ENCODE peak calls at places on chromosomes 13 and 19, in nine cellular contexts. F is heart left ventricle, T is uterus, U is adrenal gland, Z is IMR-90, G is transverse colon, D is stomach, W is body of pancreas, R is tibial nerve. J is an unnamed sample.

GRCh38 chr13:33626407-33626806 is 191.5 kb upstream of the RFC3 start:
- DNase-seq in T (no peak), U (no peak), F (no peak), W (no peak), Z (no peak), D (no peak), R (no peak), G (no peak), J (no peak)

GRCh38 chr13:21625366-21625765 is 21.4 kb upstream of the MICU2 start:
- DNase-seq in W (peak; percentile 26), T (no peak), U (peak; percentile 47), F (no peak), R (no peak), G (peak; percentile 19), D (no peak), Z (peak; percentile 52), J (peak; percentile 69)

GRCh38 chr13:43348397-43348796 is 325.0 kb downstream of the DNAJC15 start:
- DNase-seq in U (no peak), G (no peak), F (no peak), Z (peak; percentile 62), W (no peak), D (no peak), R (no peak), T (no peak), J (no peak)

GRCh38 chr13:110340812-110341444 is 33.8 kb downstream of the COL4A2 start:
- DNase-seq in D (peak; percentile 59), T (peak; percentile 91), G (peak; percentile 76), W (peak; percentile 49), R (peak; percentile 34), U (peak; percentile 75), F (peak; percentile 88), Z (peak; percentile 93), J (peak; percentile 30)

GRCh38 chr19:33134571-33135041 is 2.7 kb downstream of the WDR88 start:
- DNase-seq in W (no peak), Z (no peak), R (no peak), T (no peak), F (no peak), U (no peak), G (no peak), D (no peak), J (no peak)

GRCh38 chr13:42305503-42305902 is 33.6 kb downstream of the AKAP11 start:
- DNase-seq in W (no peak), U (no peak), F (no peak), D (no peak), Z (peak; percentile 2), T (no peak), G (no peak), R (no peak), J (peak; percentile 36)

GRCh38 chr19:47723573-47723923 is 10.3 kb downstream of the EHD2 start:
- DNase-seq in U (peak; percentile 82), G (peak; percentile 59), T (peak; percentile 74), W (peak; percentile 89), R (no peak), F (peak; percentile 78), Z (peak; percentile 95), D (peak; percentile 51), J (peak; percentile 98)

GRCh38 chr19:34926685-34927375 is at the start of gene ZNF30:
- DNase-seq in F (peak; percentile 96), W (peak; percentile 95), G (peak; percentile 92), Z (peak; percentile 88), D (peak; percentile 91), T (peak; percentile 89), U (peak; percentile 93), R (peak; percentile 70), J (peak; percentile 79)

GRCh38 chr13:60398949-60399589 is 2.0 kb downstream of the TDRD3 start:
- DNase-seq in U (no peak), G (peak; percentile 20), R (no peak), W (peak; percentile 37), F (no peak), Z (peak; percentile 43), D (peak; percentile 30), T (no peak), J (peak; percentile 20)

GRCh38 chr13:91155512-91156114 is 191.9 kb upstream of the MIR17HG start:
- DNase-seq in R (no peak), U (no peak), Z (no peak), G (no peak), D (no peak), T (no peak), W (peak; percentile 21), F (no peak), J (no peak)

GRCh38 chr13:46614582-46614981 is 61.6 kb downstream of the LRCH1 start:
- DNase-seq in U (no peak), D (no peak), F (no peak), W (no peak), T (no peak), Z (peak; percentile 93), R (no peak), G (no peak), J (no peak)

GRCh38 chr13:75907044-75907443 is 270.9 kb downstream of the LMO7 start:
- DNase-seq in D (no peak), G (no peak), W (no peak), F (no peak), T (no peak), U (no peak), R (no peak), Z (no peak), J (no peak)

GRCh38 chr19:13002389-13002898 is 7.2 kb downstream of the NFIX start:
- DNase-seq in F (peak; percentile 79), T (no peak), Z (no peak), U (no peak), R (no peak), G (no peak), D (peak; percentile 73), W (no peak), J (no peak)

GRCh38 chr19:49614096-49614857 is 23.3 kb downstream of the PRR12 start:
- DNase-seq in R (no peak), Z (peak; percentile 91), G (no peak), D (no peak), F (no peak), T (no peak), W (no peak), U (no peak), J (peak; percentile 65)

DNA sequence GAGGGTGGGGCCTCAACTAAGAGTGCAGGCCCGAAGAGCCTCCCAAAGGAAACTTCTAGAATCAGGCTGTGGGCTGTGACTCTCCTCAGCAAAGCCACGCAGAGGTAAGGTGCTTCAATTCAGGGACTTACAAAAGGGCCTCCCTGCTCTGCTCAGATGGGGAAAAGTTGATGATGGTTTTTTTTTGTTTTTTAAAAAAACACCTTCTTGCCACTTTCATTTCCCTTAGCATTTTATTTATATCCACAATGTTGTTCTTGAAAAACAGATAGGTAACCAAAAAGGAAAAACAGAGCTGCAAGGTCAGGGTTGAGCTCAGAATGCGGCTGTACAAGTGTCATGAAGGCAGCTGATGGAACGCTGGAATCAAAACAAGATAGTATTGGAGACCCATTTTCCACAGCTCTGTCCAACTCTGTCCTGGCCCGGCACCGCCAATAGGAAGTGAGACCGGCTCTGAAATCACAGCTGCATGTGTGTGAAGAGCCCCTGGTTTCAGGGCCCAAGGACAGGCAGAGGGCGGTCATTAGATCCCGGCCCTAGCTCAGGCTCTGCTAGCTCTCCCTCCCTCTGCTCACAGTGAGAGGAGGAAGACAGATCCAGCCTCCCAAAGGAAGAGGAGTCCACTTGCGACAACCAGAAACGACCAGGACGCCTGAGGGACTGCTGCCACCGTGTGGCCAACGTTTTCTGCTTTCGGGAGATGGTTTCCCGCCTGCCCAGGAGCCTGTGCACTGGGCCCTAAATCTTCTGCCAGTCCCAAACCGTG is 58.3 kb downstream of the KLF2 start:
- DNase-seq in F (peak; percentile 92), D (peak; percentile 82), T (peak; percentile 92), G (peak; percentile 87), R (peak; percentile 82), Z (peak; percentile 85), U (peak; percentile 92), W (peak; percentile 81), J (peak; percentile 81)
- TF ChIP-seq POLR2A in F (no peak), D (no peak), T (peak; percentile 38), G (no peak), R (peak; percentile 22), Z (no peak), U (no peak), W (no peak), J (no peak)

GRCh38 chr19:1085676-1086442 is 9.3 kb downstream of the POLR2E start:
- DNase-seq in T (no peak), Z (no peak), W (no peak), R (no peak), D (no peak), G (no peak), U (no peak), F (peak; percentile 24), J (no peak)
- TF ChIP-seq POLR2A in T (no peak), Z (no peak), W (no peak), R (no peak), D (no peak), G (peak; percentile 3), U (no peak), F (no peak), J (no peak)

GRCh38 chr19:16143399-16144215 is at the start of gene HSH2D:
- DNase-seq in D (peak; percentile 94), W (peak; percentile 96), Z (no peak), G (peak; percentile 96), R (no peak), U (peak; percentile 61), F (peak; percentile 47), T (no peak), J (peak; percentile 93)
- TF ChIP-seq POLR2A in D (no peak), W (peak; percentile 28), Z (no peak), G (peak; percentile 84), R (no peak), U (no peak), F (no peak), T (no peak), J (peak; percentile 79)

GRCh38 chr19:54206831-54207177 is 6.1 kb downstream of the RPS9 start:
- DNase-seq in F (no peak), G (no peak), Z (no peak), T (no peak), D (no peak), R (no peak), U (no peak), W (no peak), J (no peak)
- TF ChIP-seq POLR2A in F (no peak), G (no peak), Z (no peak), T (no peak), D (no peak), R (no peak), U (no peak), W (no peak), J (no peak)

DNA sequence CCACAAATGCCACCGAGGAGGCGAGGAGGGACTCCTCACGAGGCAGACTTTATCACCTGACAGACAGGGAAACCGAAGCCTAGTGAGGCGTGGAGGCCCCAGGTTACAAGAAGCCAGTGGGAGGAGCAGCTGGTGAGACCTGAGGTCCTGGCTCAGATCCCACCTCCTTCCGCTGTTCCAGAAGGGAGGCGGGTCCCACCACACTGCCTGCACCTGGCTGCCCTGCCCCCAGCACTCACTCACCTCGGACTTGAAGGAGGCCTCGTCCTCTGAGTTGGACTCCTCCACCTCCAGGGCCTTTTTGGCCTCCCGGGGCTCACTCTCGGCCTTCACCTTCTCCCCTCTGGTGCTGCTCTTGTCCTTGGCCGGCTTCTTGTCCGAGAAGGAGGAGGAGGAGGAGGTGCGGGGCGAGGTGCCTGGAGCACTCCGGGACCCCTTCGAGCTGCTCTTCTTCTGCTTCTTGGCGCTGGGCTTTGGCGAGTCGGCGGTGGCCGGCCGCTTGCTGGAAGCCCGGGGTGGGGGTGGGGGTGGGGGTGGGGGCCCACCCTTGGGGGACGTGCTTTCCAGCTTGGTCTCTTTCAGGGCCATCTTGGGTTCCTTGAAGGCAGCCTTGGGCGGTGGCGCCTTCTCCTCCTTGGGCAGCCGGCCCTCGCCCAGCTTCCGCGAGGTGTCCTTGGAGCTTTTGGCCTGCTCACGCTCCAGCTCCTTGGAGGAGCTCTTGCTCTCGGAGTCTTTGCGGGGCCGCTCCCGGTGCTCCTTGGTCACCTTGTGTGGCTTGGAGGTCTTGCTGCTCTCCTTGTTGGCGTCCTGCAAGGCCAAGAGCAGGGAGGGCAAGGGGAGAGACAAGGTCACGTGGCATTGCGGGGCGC is 57.7 kb downstream of the MLLT1 start:
- DNase-seq in G (no peak), D (peak; percentile 44), Z (no peak), F (no peak), W (no peak), R (no peak), U (no peak), T (no peak), J (no peak)
- TF ChIP-seq POLR2A in G (no peak), D (no peak), Z (no peak), F (no peak), W (no peak), R (no peak), U (no peak), T (no peak), J (no peak)